ENCODE peak calls at places on chromosome 9, in nine cellular contexts. G, Y, R, A, Q, Z, S, H and T are unnamed samples.

GRCh38 chr9:108444400-108445358 is 411.1 kb downstream of the ACTL7B start:
- DNase-seq in G (peak), Y (no peak), R (peak), A (no peak), Q (no peak), Z (peak), S (no peak), H (no peak), T (no peak)

GRCh38 chr9:21806644-21807043 is 4.2 kb downstream of the MTAP start:
- DNase-seq in G (no peak), Y (no peak), R (no peak), A (no peak), Q (no peak), Z (no peak), S (no peak), H (no peak), T (no peak)

GRCh38 chr9:137457406-137458193 is 1.5 kb downstream of the NSMF start:
- DNase-seq in G (no peak), Y (peak), R (no peak), A (no peak), Q (no peak), Z (no peak), S (no peak), H (no peak), T (no peak)

GRCh38 chr9:115900698-115901097 is 252.9 kb upstream of the PAPPA start:
- DNase-seq in G (no peak), Y (no peak), R (no peak), A (no peak), Q (no peak), Z (no peak), S (no peak), H (no peak), T (no peak)

GRCh38 chr9:71725590-71726338 is 42.5 kb downstream of the CEMIP2 start:
- DNase-seq in G (peak), Y (no peak), R (peak), A (no peak), Q (no peak), Z (peak), S (no peak), H (no peak), T (no peak)

GRCh38 chr9:20981486-20981885 is 50.0 kb downstream of the HACD4 start:
- DNase-seq in G (peak), Y (no peak), R (peak), A (no peak), Q (no peak), Z (peak), S (no peak), H (no peak), T (no peak)

GRCh38 chr9:135300346-135301141 is 179.0 kb upstream of the PPP1R26 start:
- DNase-seq in G (no peak), Y (peak), R (no peak), A (no peak), Q (no peak), Z (no peak), S (no peak), H (no peak), T (no peak)

GRCh38 chr9:137368431-137369110 is 54.4 kb downstream of the EXD3 start:
- DNase-seq in G (no peak), Y (peak), R (no peak), A (no peak), Q (no peak), Z (no peak), S (no peak), H (no peak), T (no peak)

GRCh38 chr9:120175031-120175430 is 404.9 kb downstream of the CDK5RAP2 start:
- DNase-seq in G (no peak), Y (no peak), R (no peak), A (no peak), Q (no peak), Z (no peak), S (no peak), H (no peak), T (no peak)

GRCh38 chr9:137294091-137294683 is 7.9 kb downstream of the NRARP start:
- DNase-seq in G (peak), Y (no peak), R (peak), A (peak), Q (no peak), Z (peak), S (no peak), H (no peak), T (peak)

GRCh38 chr9:98538626-98539031 is 170.1 kb downstream of the GABBR2 start:
- DNase-seq in G (no peak), Y (no peak), R (peak), A (no peak), Q (no peak), Z (peak), S (no peak), H (no peak), T (no peak)

GRCh38 chr9:2047144-2047671 is 32.1 kb downstream of the SMARCA2 start:
- DNase-seq in G (no peak), Y (no peak), R (no peak), A (no peak), Q (no peak), Z (no peak), S (no peak), H (no peak), T (no peak)

GRCh38 chr9:13817754-13818278 is 496.1 kb downstream of the NFIB start:
- DNase-seq in G (peak), Y (no peak), R (no peak), A (no peak), Q (no peak), Z (no peak), S (no peak), H (no peak), T (no peak)

GRCh38 chr9:35423499-35423898 is 66.4 kb upstream of the RUSC2 start:
- DNase-seq in G (no peak), Y (no peak), R (peak), A (no peak), Q (no peak), Z (no peak), S (no peak), H (no peak), T (no peak)

GRCh38 chr9:137797206-137798120 is 80.1 kb upstream of the CACNA1B start:
- DNase-seq in G (no peak), Y (no peak), R (no peak), A (no peak), Q (no peak), Z (no peak), S (no peak), H (no peak), T (no peak)

GRCh38 chr9:98326402-98327248 is 71.2 kb upstream of the TBC1D2 start:
- DNase-seq in G (peak), Y (peak), R (no peak), A (peak), Q (no peak), Z (no peak), S (no peak), H (no peak), T (peak)

GRCh38 chr9:89234636-89235035 is 56.0 kb upstream of the SHC3 start:
- DNase-seq in G (no peak), Y (no peak), R (no peak), A (peak), Q (no peak), Z (peak), S (no peak), H (peak), T (no peak)

GRCh38 chr9:127112683-127113539 is 9.5 kb downstream of the ANGPTL2 start:
- DNase-seq in G (no peak), Y (no peak), R (peak), A (no peak), Q (no peak), Z (peak), S (no peak), H (no peak), T (no peak)

GRCh38 chr9:28801144-28801799 is 1228.0 kb upstream of the C9orf72 start:
- DNase-seq in G (peak), Y (no peak), R (peak), A (no peak), Q (no peak), Z (no peak), S (no peak), H (no peak), T (no peak)

GRCh38 chr9:120440791-120441190 is 139.2 kb downstream of the CDK5RAP2 start:
- DNase-seq in G (no peak), Y (no peak), R (no peak), A (no peak), Q (no peak), Z (no peak), S (no peak), H (no peak), T (no peak)

GRCh38 chr9:121281614-121282291 is 13.8 kb downstream of the GSN start:
- DNase-seq in G (peak), Y (peak), R (peak), A (no peak), Q (no peak), Z (peak), S (no peak), H (peak), T (no peak)

GRCh38 chr9:113687107-113687679 is 188.9 kb upstream of the ZNF618 start:
- DNase-seq in G (no peak), Y (no peak), R (no peak), A (no peak), Q (no peak), Z (no peak), S (no peak), H (no peak), T (no peak)
- H3K4me3 ChIP-seq in G (no peak), Y (no peak), R (no peak), A (no peak), Q (no peak), Z (no peak), S (peak), H (no peak), T (no peak)

DNA sequence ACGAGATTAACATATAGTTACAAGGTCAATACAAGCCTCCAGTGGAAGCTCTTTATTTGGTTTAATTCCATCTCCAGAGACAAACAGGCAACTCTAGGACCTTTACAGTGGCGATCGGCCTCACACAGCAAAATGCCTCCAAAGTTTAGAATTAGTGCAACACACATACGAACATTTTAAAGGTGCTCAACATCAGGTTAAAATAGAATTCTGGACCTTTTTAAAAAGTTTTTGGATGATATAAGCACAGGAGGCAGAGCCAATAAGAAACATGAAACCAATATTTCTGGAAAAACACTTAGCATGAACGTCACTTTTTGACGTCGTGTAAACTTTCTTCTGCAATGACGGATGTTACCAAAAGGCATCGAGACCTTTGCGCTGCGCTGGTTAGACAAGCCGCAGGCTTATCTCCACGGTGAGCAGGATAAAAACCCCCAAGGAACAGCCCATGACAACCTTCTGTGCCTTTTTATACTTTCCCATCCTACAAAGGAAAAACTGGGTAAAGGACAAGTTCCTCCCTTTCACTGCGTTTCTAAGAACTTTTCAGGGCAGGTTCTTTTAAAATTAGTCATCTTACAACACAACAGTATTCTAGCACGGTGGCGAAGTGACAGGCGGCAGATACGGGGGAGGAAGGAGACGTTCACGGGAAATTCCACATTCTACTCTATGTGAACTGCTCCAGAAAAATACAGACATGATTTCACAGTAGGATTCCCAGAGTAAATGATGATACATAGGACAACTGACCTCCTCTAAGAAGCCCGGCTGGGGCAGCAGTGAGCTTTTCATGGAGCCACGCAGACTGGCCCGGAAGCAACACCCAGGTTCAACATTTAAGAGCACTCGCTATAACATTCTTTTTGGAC is 52.2 kb downstream of the USP20 start:
- DNase-seq in G (peak), Y (peak), R (no peak), A (peak), Q (peak), Z (peak), S (no peak), H (no peak), T (peak)
- H3K4me3 ChIP-seq in G (no peak), Y (peak), R (no peak), A (peak), Q (peak), Z (no peak), S (no peak), H (no peak), T (peak)

DNA sequence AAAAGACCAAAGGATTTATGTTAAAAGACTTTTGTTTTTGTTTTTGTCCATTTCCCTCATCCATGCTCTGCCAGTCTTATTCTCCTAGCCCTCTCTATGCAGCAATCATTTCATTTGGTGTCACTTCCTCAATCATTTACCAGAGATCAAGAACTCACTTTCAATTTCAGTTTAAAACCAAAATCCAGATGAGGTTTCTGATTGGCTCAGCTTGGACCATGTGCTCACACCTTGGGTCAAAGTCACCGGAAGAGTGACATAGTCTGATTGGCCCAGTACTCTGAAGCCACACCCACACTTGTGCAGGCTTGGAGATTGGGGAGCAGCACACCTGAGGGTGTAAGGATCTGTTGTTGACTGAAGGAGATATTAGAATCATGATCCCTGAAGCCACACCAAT is 79.6 kb downstream of the TLR4 start:
- DNase-seq in G (peak), Y (peak), R (no peak), A (peak), Q (no peak), Z (no peak), S (no peak), H (no peak), T (peak)
- H3K4me3 ChIP-seq in G (no peak), Y (peak), R (no peak), A (no peak), Q (no peak), Z (peak), S (no peak), H (no peak), T (peak)

DNA sequence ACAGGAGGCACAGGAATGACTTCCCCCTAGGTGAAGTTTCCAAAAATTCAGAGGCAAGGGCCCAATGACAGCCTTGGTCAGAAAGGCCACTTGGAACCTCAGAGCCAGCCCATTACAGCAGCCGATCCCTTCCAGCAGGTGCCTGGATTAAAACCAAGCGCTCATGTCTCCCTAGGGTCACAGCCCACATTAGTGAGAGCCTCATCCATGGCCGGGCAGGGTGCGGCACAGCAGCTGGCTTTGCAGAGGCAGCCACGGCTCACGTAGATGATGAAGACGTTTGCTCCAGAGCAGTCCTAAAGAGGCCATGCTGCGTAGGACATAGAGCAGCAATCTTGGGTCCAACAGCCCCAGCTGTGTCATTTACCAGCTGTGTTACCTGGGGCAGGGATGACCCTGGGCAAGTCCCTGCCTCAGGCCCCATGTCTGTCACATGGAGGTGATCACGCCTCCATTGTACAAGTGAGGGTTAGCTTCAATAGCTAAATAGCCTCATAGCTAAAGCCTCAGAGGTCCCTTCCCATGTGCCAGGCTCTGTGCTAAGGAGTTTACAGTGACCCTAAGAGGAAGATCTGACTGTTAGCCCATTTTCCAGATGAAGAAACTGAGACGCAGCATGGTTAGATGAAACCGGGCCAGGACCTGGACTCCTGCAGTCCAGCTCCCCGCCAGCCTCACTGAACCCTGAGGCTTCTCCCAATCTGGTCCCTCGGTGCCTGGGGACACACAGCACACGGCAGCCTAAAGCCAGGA is 39.2 kb downstream of the NEK6 start:
- DNase-seq in G (no peak), Y (no peak), R (no peak), A (no peak), Q (no peak), Z (no peak), S (no peak), H (no peak), T (no peak)
- H3K4me3 ChIP-seq in G (no peak), Y (no peak), R (no peak), A (no peak), Q (no peak), Z (no peak), S (no peak), H (no peak), T (no peak)

GRCh38 chr9:27339661-27340295 is 42.8 kb upstream of the EQTN start:
- DNase-seq in G (no peak), Y (no peak), R (no peak), A (no peak), Q (no peak), Z (no peak), S (no peak), H (no peak), T (no peak)
- H3K4me3 ChIP-seq in G (no peak), Y (no peak), R (no peak), A (no peak), Q (no peak), Z (no peak), S (no peak), H (no peak), T (no peak)

GRCh38 chr9:124017064-124017928 is 5.7 kb downstream of the LHX2 start:
- DNase-seq in G (no peak), Y (no peak), R (no peak), A (peak), Q (no peak), Z (no peak), S (no peak), H (no peak), T (no peak)
- H3K4me3 ChIP-seq in G (no peak), Y (peak), R (no peak), A (no peak), Q (peak), Z (no peak), S (peak), H (peak), T (no peak)

GRCh38 chr9:128498911-128499310 is 5.6 kb upstream of the GLE1 start:
- DNase-seq in G (no peak), Y (no peak), R (no peak), A (no peak), Q (no peak), Z (no peak), S (no peak), H (no peak), T (no peak)
- H3K4me3 ChIP-seq in G (no peak), Y (no peak), R (no peak), A (no peak), Q (no peak), Z (no peak), S (no peak), H (no peak), T (no peak)

GRCh38 chr9:94700445-94700844 is 26.1 kb upstream of the AOPEP start:
- DNase-seq in G (peak), Y (no peak), R (no peak), A (no peak), Q (no peak), Z (no peak), S (no peak), H (no peak), T (no peak)

GRCh38 chr9:94703488-94704140 is 22.9 kb upstream of the AOPEP start:
- DNase-seq in G (no peak), Y (no peak), R (no peak), A (no peak), Q (no peak), Z (no peak), S (no peak), H (no peak), T (no peak)

GRCh38 chr9:94699715-94700114 is 26.8 kb upstream of the AOPEP start:
- DNase-seq in G (no peak), Y (no peak), R (no peak), A (no peak), Q (no peak), Z (no peak), S (no peak), H (no peak), T (no peak)

GRCh38 chr9:94706922-94707321 is 19.6 kb upstream of the AOPEP start:
- DNase-seq in G (no peak), Y (no peak), R (no peak), A (no peak), Q (no peak), Z (no peak), S (no peak), H (no peak), T (no peak)

GRCh38 chr9:94705162-94705712 is 21.3 kb upstream of the AOPEP start:
- DNase-seq in G (no peak), Y (no peak), R (no peak), A (no peak), Q (no peak), Z (no peak), S (no peak), H (no peak), T (no peak)
- H3K4me3 ChIP-seq in G (no peak), Y (no peak), R (no peak), A (no peak), Q (no peak), Z (no peak), S (no peak), H (no peak), T (no peak)

DNA sequence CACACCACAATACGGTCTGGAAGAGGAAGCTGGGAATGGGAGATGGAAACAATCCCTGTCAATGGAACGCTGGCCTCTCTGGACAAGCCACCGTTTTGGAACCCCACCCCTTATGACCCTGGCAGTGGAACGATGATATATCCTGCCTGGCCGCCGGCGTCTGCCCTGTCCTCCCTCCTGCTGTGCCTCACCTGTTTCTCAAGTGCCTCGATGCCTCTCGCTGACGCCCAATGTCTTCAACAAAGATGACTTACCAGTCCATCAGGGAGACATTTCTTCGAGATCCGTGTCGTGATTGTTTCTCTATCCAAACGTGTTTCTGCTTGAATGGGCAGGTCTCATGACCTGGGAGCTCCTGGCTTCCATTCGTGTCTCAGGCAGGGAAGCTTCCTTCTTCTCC is 476.5 kb downstream of the SPATA31A7 start:
- DNase-seq in G (no peak), Y (peak), R (no peak), A (no peak), Q (no peak), Z (no peak), S (no peak), H (no peak), T (no peak)
- H3K4me3 ChIP-seq in G (no peak), Y (no peak), R (no peak), A (no peak), Q (no peak), Z (no peak), S (no peak), H (no peak), T (no peak)